ENCODE peak calls at places on chromosomes 6 and 20, in nine cellular contexts. One of them, this sample, is unnamed.

GRCh38 chr6:28353981-28354676 is 4.4 kb downstream of the ZKSCAN3 start:
- DNase-seq in pulmonary artery endothelial cell: peak
- DNase-seq in ELR: peak
- DNase-seq in T1000: no peak
- DNase-seq in AG09309: no peak
- DNase-seq in B cell: no peak
- DNase-seq in uterus: peak
- DNase-seq in fibroblast of the aortic adventitia: peak
- DNase-seq in stimulated activated CD4-positive, alpha-beta T cell treated with anti-CD3 and anti-CD28 coated beads, Interleukin-4, amount 100 ng/mL, for 48 hours: no peak
- DNase-seq in this sample: peak

GRCh38 chr6:44567406-44567805 is 179.9 kb downstream of the CDC5L start:
- DNase-seq in B cell: no peak
- DNase-seq in stimulated activated CD4-positive, alpha-beta T cell treated with anti-CD3 and anti-CD28 coated beads, Interleukin-4, amount 100 ng/mL, for 48 hours: no peak
- DNase-seq in pulmonary artery endothelial cell: no peak
- DNase-seq in AG09309: no peak
- DNase-seq in ELR: no peak
- DNase-seq in T1000: no peak
- DNase-seq in uterus: no peak
- DNase-seq in fibroblast of the aortic adventitia: peak
- DNase-seq in this sample: no peak

GRCh38 chr20:62161347-62161746 is 17.8 kb downstream of the SS18L1 start:
- DNase-seq in fibroblast of the aortic adventitia: no peak
- DNase-seq in B cell: no peak
- DNase-seq in uterus: no peak
- DNase-seq in T1000: no peak
- DNase-seq in stimulated activated CD4-positive, alpha-beta T cell treated with anti-CD3 and anti-CD28 coated beads, Interleukin-4, amount 100 ng/mL, for 48 hours: no peak
- DNase-seq in AG09309: no peak
- DNase-seq in pulmonary artery endothelial cell: no peak
- DNase-seq in ELR: peak
- DNase-seq in this sample: no peak

GRCh38 chr6:98657764-98658163 is 176.6 kb upstream of the POU3F2 start:
- DNase-seq in fibroblast of the aortic adventitia: peak
- DNase-seq in AG09309: no peak
- DNase-seq in T1000: no peak
- DNase-seq in B cell: no peak
- DNase-seq in uterus: no peak
- DNase-seq in ELR: peak
- DNase-seq in pulmonary artery endothelial cell: no peak
- DNase-seq in stimulated activated CD4-positive, alpha-beta T cell treated with anti-CD3 and anti-CD28 coated beads, Interleukin-4, amount 100 ng/mL, for 48 hours: no peak
- DNase-seq in this sample: no peak

GRCh38 chr6:112665114-112665513 is 318.0 kb downstream of the RFPL4B start:
- DNase-seq in B cell: no peak
- DNase-seq in fibroblast of the aortic adventitia: peak
- DNase-seq in ELR: peak
- DNase-seq in pulmonary artery endothelial cell: no peak
- DNase-seq in AG09309: no peak
- DNase-seq in T1000: no peak
- DNase-seq in stimulated activated CD4-positive, alpha-beta T cell treated with anti-CD3 and anti-CD28 coated beads, Interleukin-4, amount 100 ng/mL, for 48 hours: no peak
- DNase-seq in uterus: no peak
- DNase-seq in this sample: no peak

GRCh38 chr6:80338201-80338836 is 231.8 kb downstream of the BCKDHB start:
- DNase-seq in pulmonary artery endothelial cell: no peak
- DNase-seq in T1000: no peak
- DNase-seq in uterus: no peak
- DNase-seq in ELR: peak
- DNase-seq in stimulated activated CD4-positive, alpha-beta T cell treated with anti-CD3 and anti-CD28 coated beads, Interleukin-4, amount 100 ng/mL, for 48 hours: peak
- DNase-seq in fibroblast of the aortic adventitia: peak
- DNase-seq in AG09309: peak
- DNase-seq in B cell: peak
- DNase-seq in this sample: peak

GRCh38 chr6:141685416-141685815 is 447.3 kb upstream of the GJE1 start:
- DNase-seq in T1000: no peak
- DNase-seq in B cell: no peak
- DNase-seq in pulmonary artery endothelial cell: no peak
- DNase-seq in fibroblast of the aortic adventitia: no peak
- DNase-seq in uterus: no peak
- DNase-seq in ELR: peak
- DNase-seq in AG09309: no peak
- DNase-seq in stimulated activated CD4-positive, alpha-beta T cell treated with anti-CD3 and anti-CD28 coated beads, Interleukin-4, amount 100 ng/mL, for 48 hours: no peak
- DNase-seq in this sample: no peak

GRCh38 chr6:52423971-52424381 is 3.8 kb downstream of the EFHC1 start:
- DNase-seq in T1000: peak
- DNase-seq in uterus: no peak
- DNase-seq in pulmonary artery endothelial cell: peak
- DNase-seq in B cell: no peak
- DNase-seq in ELR: peak
- DNase-seq in stimulated activated CD4-positive, alpha-beta T cell treated with anti-CD3 and anti-CD28 coated beads, Interleukin-4, amount 100 ng/mL, for 48 hours: no peak
- DNase-seq in fibroblast of the aortic adventitia: peak
- DNase-seq in AG09309: peak
- DNase-seq in this sample: no peak

GRCh38 chr6:106509420-106510089 is 119.7 kb downstream of the RTN4IP1 start:
- DNase-seq in stimulated activated CD4-positive, alpha-beta T cell treated with anti-CD3 and anti-CD28 coated beads, Interleukin-4, amount 100 ng/mL, for 48 hours: no peak
- DNase-seq in fibroblast of the aortic adventitia: no peak
- DNase-seq in pulmonary artery endothelial cell: no peak
- DNase-seq in AG09309: no peak
- DNase-seq in uterus: no peak
- DNase-seq in B cell: peak
- DNase-seq in T1000: no peak
- DNase-seq in ELR: peak
- DNase-seq in this sample: no peak

GRCh38 chr20:37727957-37728634 is 34.3 kb downstream of the CTNNBL1 start:
- DNase-seq in pulmonary artery endothelial cell: no peak
- DNase-seq in AG09309: no peak
- DNase-seq in fibroblast of the aortic adventitia: peak
- DNase-seq in uterus: no peak
- DNase-seq in ELR: no peak
- DNase-seq in T1000: no peak
- DNase-seq in stimulated activated CD4-positive, alpha-beta T cell treated with anti-CD3 and anti-CD28 coated beads, Interleukin-4, amount 100 ng/mL, for 48 hours: no peak
- DNase-seq in B cell: no peak
- DNase-seq in this sample: no peak

GRCh38 chr6:45494734-45495133 is 117.0 kb upstream of the SUPT3H start:
- DNase-seq in AG09309: no peak
- DNase-seq in pulmonary artery endothelial cell: no peak
- DNase-seq in T1000: no peak
- DNase-seq in B cell: no peak
- DNase-seq in ELR: no peak
- DNase-seq in fibroblast of the aortic adventitia: no peak
- DNase-seq in uterus: no peak
- DNase-seq in stimulated activated CD4-positive, alpha-beta T cell treated with anti-CD3 and anti-CD28 coated beads, Interleukin-4, amount 100 ng/mL, for 48 hours: no peak
- DNase-seq in this sample: no peak

GRCh38 chr6:144437105-144437504 is 152.0 kb downstream of the UTRN start:
- DNase-seq in fibroblast of the aortic adventitia: no peak
- DNase-seq in ELR: no peak
- DNase-seq in stimulated activated CD4-positive, alpha-beta T cell treated with anti-CD3 and anti-CD28 coated beads, Interleukin-4, amount 100 ng/mL, for 48 hours: no peak
- DNase-seq in uterus: no peak
- DNase-seq in B cell: no peak
- DNase-seq in T1000: no peak
- DNase-seq in AG09309: no peak
- DNase-seq in pulmonary artery endothelial cell: no peak
- DNase-seq in this sample: no peak

GRCh38 chr6:95693108-95693507 is 115.8 kb downstream of the MANEA start:
- DNase-seq in stimulated activated CD4-positive, alpha-beta T cell treated with anti-CD3 and anti-CD28 coated beads, Interleukin-4, amount 100 ng/mL, for 48 hours: no peak
- DNase-seq in pulmonary artery endothelial cell: no peak
- DNase-seq in fibroblast of the aortic adventitia: no peak
- DNase-seq in T1000: no peak
- DNase-seq in B cell: no peak
- DNase-seq in AG09309: no peak
- DNase-seq in uterus: no peak
- DNase-seq in ELR: no peak
- DNase-seq in this sample: no peak

GRCh38 chr6:36187446-36187845 is 9.1 kb upstream of the BRPF3 start:
- DNase-seq in B cell: no peak
- DNase-seq in ELR: no peak
- DNase-seq in uterus: no peak
- DNase-seq in pulmonary artery endothelial cell: no peak
- DNase-seq in T1000: no peak
- DNase-seq in AG09309: no peak
- DNase-seq in fibroblast of the aortic adventitia: no peak
- DNase-seq in stimulated activated CD4-positive, alpha-beta T cell treated with anti-CD3 and anti-CD28 coated beads, Interleukin-4, amount 100 ng/mL, for 48 hours: no peak
- DNase-seq in this sample: no peak